ENCODE peak calls at places on chromosomes 5 and 9, in five cellular contexts. U is coronary artery; I is renal cortical epithelial cell; B is stimulated activated CD4-positive, alpha-beta T cell treated with anti-CD3 and anti-CD28 coated beads, TNF-alpha, amount 100 ng/mL, for 48 hours; T is left lung. D is an unnamed sample.

GRCh38 chr9:17462869-17463464 is 115.9 kb upstream of the SH3GL2 start:
- DNase-seq in I (peak), T (no peak), B (no peak), U (no peak), D (no peak)

GRCh38 chr5:179268966-179269693 is 76.1 kb downstream of the ADAMTS2 start:
- DNase-seq in U (peak), T (no peak), I (no peak), B (no peak), D (no peak)

GRCh38 chr9:22044583-22044982 is 35.5 kb upstream of the CDKN2B start:
- DNase-seq in T (no peak), I (peak), U (no peak), B (no peak), D (no peak)

GRCh38 chr9:120284796-120285195 is 295.2 kb downstream of the CDK5RAP2 start:
- DNase-seq in I (peak), U (no peak), T (no peak), B (no peak), D (no peak)

GRCh38 chr5:178069909-178070308 is 43.4 kb upstream of the N4BP3 start:
- DNase-seq in T (no peak), B (peak), U (no peak), I (no peak), D (peak)

GRCh38 chr5:169763437-169764301 is 126.6 kb downstream of the DOCK2 start:
- DNase-seq in T (no peak), I (no peak), B (no peak), U (no peak), D (no peak)

GRCh38 chr5:112533315-112533867 is 114.3 kb upstream of the EPB41L4A start:
- DNase-seq in U (no peak), B (no peak), I (peak), T (no peak), D (no peak)

GRCh38 chr5:42719034-42719433 is 37.6 kb upstream of the CCDC152 start:
- DNase-seq in I (peak), B (no peak), U (no peak), T (no peak), D (no peak)

GRCh38 chr5:141838326-141839014 is 39.7 kb downstream of the PCDH1 start:
- DNase-seq in U (no peak), T (no peak), I (no peak), B (no peak), D (no peak)

GRCh38 chr5:150303070-150303595 is 428 bp upstream of the ARSI start:
- DNase-seq in B (no peak), T (no peak), U (no peak), I (peak), D (no peak)

GRCh38 chr9:15357050-15357653 is 50.1 kb upstream of the TTC39B start:
- DNase-seq in I (peak), B (peak), T (no peak), U (no peak), D (no peak)

D was measured in NCI-H187.